ENCODE peak calls at places on chromosome 10, in six cellular contexts. P is HCT116, R is H1, Y is HepG2, W is K562, X is GM12878. Q is an unnamed sample.

GRCh38 chr10:115948415-115948814 is 324.6 kb downstream of the GFRA1 start:
- DNase-seq in P (no peak), R (no peak), Y (no peak), W (no peak), X (no peak), Q (no peak)

GRCh38 chr10:69866688-69867461 is 65.2 kb downstream of the COL13A1 start:
- DNase-seq in P (peak), R (peak), Y (no peak), W (no peak), X (no peak), Q (peak)

GRCh38 chr10:112271982-112272381 is 11.2 kb upstream of the TECTB start:
- DNase-seq in P (no peak), R (no peak), Y (no peak), W (no peak), X (no peak), Q (no peak)

GRCh38 chr10:29583674-29584073 is 51.1 kb downstream of the SVIL start:
- DNase-seq in P (no peak), R (no peak), Y (no peak), W (no peak), X (no peak), Q (no peak)

GRCh38 chr10:4883079-4883739 is 57.2 kb downstream of the AKR1E2 start:
- DNase-seq in P (no peak), R (no peak), Y (peak), W (peak), X (no peak), Q (no peak)

GRCh38 chr10:13614530-13615332 is 28.0 kb downstream of the PRPF18 start:
- DNase-seq in P (no peak), R (peak), Y (no peak), W (no peak), X (no peak), Q (peak)

GRCh38 chr10:53846809-53847208 is 954.2 kb downstream of the PCDH15 start:
- DNase-seq in P (no peak), R (no peak), Y (no peak), W (no peak), X (no peak), Q (no peak)

GRCh38 chr10:126133906-126134703 is 237.7 kb downstream of the FANK1 start:
- DNase-seq in P (no peak), R (no peak), Y (no peak), W (no peak), X (no peak), Q (no peak)

GRCh38 chr10:46282460-46283216 is 4.2 kb upstream of the ANTXRL start:
- DNase-seq in P (peak), R (peak), Y (peak), W (peak), X (no peak), Q (peak)

GRCh38 chr10:47164126-47164799 is 135.7 kb upstream of the GDF10 start:
- DNase-seq in P (no peak), R (no peak), Y (no peak), W (no peak), X (no peak), Q (no peak)

GRCh38 chr10:20006169-20006870 is 190.1 kb downstream of the PLXDC2 start:
- DNase-seq in P (no peak), R (no peak), Y (no peak), W (no peak), X (no peak), Q (no peak)
- TF ChIP-seq ATF3 in P (no peak), R (no peak), Y (no peak), W (no peak), X (no peak), Q (no peak)

DNA sequence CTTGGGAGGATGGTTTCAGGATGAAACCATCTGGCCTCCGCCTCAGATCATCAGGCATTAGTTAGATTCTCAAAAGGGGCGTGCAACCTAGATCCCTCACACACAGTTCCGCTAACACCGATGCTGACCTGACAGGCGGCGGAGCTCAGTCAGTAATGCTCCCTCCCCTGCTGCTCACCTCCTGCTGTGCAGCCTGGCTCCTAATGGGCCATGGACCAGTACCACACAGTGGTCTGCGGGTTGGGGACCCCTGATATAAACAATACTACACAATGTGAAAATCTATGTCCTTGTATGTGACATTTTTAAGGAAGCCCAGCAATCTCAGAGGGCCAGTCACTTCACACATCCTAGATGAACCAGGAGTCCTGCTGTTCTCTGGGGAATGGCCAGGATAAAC is 166.6 kb downstream of the PARD3 start:
- DNase-seq in P (no peak), R (no peak), Y (no peak), W (no peak), X (no peak), Q (no peak)
- TF ChIP-seq ATF3 in P (no peak), R (no peak), Y (no peak), W (no peak), X (no peak), Q (no peak)

DNA sequence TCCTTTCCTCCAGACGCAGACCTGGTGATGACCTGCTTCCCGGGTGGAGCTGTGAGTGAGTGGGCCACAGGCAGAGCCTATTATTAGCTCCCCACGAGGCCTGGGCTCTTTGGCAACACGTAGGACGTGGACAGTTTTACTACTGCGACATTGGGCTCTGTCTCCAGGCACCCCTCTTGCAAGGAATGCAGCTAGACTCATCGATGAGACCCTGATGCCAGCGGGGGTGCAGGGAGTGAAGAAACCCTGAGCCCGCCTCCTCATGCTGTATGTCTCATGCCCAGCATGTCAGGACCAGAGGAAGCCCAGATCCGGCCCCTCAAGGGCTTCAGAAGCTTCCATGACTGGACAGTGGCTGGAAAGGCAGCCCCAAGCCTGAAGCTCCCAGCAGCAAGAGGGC is 161.9 kb downstream of the TCERG1L start:
- DNase-seq in P (no peak), R (no peak), Y (no peak), W (no peak), X (no peak), Q (no peak)
- TF ChIP-seq ATF3 in P (no peak), R (no peak), Y (no peak), W (no peak), X (no peak), Q (no peak)

GRCh38 chr10:79061441-79062315 is 7.1 kb upstream of the ZMIZ1 start:
- DNase-seq in P (no peak), R (no peak), Y (no peak), W (no peak), X (no peak), Q (no peak)
- TF ChIP-seq ATF3 in P (no peak), R (no peak), Y (no peak), W (no peak), X (no peak), Q (no peak)

GRCh38 chr10:62637249-62638061 is 167.1 kb upstream of the ADO start:
- DNase-seq in P (no peak), R (no peak), Y (peak), W (no peak), X (peak), Q (no peak)
- TF ChIP-seq ATF3 in P (no peak), R (no peak), Y (no peak), W (no peak), X (no peak), Q (no peak)

DNA sequence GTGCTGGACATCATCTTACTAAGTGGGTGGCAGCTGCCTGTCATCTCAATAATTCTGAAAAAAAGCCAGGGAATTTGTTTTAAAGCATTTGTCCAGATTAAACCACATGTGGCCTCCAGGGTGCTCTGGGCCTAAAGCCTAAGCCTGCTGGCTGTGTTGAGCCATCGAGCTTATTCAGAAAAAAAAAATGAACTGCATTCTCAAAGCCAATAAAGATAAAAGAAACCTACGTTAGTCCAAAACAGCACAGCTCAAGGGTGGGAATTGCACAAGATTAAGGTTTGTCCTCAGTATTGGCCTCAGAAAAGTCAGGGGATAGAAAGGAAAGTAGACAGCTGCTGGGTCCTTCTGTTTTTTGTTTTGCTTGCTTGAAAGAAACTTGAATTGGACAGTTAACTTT is 22.6 kb upstream of the PRTFDC1 start:
- DNase-seq in P (no peak), R (no peak), Y (peak), W (no peak), X (no peak), Q (no peak)
- TF ChIP-seq ATF3 in P (no peak), R (no peak), Y (no peak), W (no peak), X (no peak), Q (no peak)

DNA sequence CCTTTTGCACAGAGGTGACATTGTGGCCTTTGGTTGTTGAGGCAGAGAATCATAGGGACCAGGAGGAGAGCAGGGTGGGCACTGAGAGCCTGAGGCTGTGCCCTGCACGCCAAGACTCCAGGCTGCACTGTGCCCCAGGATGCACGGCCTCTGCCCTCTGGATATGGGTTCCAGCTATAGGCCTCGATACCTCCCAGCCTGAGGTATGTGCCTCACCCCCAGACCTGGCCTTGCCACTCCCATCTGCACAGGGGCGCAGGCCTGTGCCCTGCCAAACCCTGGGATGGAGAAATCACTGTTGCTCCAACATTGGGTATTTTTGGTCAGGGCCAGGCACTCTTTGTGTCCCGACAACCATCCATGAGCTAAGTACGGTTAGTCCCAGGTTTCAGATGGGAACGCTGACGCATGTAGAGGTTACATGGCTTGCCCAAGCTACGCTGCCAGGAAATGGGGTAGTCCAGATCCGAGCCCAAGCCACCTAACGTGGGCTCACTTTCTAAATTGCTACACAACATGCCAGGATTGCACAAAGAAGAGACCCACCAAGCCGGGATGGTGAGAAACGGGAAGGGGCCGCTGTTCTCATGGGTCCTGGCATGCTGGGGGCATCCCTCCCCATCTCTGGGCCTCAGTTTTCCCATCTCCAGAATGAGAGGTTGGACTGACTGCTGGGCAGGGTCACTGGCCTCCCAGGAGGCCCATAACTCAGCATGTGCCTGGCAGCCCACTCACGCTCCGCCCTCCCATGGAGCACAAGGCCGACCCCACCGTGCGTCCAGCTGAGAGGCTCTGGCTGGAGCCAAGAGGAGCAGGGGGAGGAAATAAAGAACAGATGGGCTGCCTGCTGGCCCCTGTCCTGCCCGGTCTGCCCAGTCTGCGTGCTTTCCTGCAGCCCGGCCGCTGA is 44.2 kb downstream of the ZCCHC24 start:
- DNase-seq in P (no peak), R (no peak), Y (no peak), W (no peak), X (no peak), Q (no peak)
- TF ChIP-seq ATF3 in P (no peak), R (no peak), Y (no peak), W (no peak), X (no peak), Q (no peak)

GRCh38 chr10:71729023-71729649 is 9.6 kb upstream of the C10orf105 start:
- DNase-seq in P (no peak), R (no peak), Y (peak), W (peak), X (no peak), Q (no peak)
- TF ChIP-seq ATF3 in P (no peak), R (no peak), Y (no peak), W (no peak), X (no peak), Q (no peak)

DNA sequence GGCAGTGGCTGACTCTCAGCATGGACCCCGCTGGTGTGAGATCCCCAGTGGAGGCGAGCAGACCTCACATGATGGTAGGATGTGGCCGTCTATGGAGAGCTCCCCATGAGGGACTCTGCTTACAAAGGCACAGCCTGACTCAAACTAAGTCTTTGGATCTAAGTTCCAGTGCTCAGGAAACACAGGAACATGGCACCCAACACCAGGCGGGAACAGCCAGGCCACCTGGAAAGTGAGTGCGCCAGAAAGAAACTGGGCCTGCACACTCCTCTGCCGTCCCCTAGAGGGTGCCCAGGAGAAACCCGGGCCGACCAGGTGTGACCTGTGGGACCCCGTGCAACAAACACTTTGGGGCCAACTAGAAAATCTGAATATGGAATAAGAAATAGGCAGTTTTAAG is 10.0 kb downstream of the PITRM1 start:
- DNase-seq in P (no peak), R (peak), Y (no peak), W (no peak), X (no peak), Q (peak)
- TF ChIP-seq ATF3 in P (no peak), R (no peak), Y (no peak), W (no peak), X (no peak), Q (no peak)